ENCODE peak calls at places on chromosomes 4 and X, in four cellular contexts. I, V, G and Q are unnamed samples.

GRCh38 chr4:151717909-151718613 is 42.7 kb downstream of the GATB start:
- DNase-seq in I (no peak), V (no peak), G (no peak), Q (no peak)

GRCh38 chr4:123631699-123632098 is 235.1 kb downstream of the SPRY1 start:
- DNase-seq in I (no peak), V (no peak), G (no peak), Q (no peak)

GRCh38 chr4:1728061-1728980 is 7.0 kb downstream of the TACC3 start:
- DNase-seq in I (no peak), V (no peak), G (no peak), Q (no peak)

GRCh38 chr4:5266991-5267390 is 215.7 kb downstream of the STK32B start:
- DNase-seq in I (no peak), V (no peak), G (no peak), Q (no peak)

GRCh38 chr4:84070293-84070692 is 428.8 kb downstream of the NKX6-1 start:
- DNase-seq in I (no peak), V (no peak), G (no peak), Q (no peak)

GRCh38 chr4:109728385-109728784 is 1.5 kb downstream of the PLA2G12A start:
- DNase-seq in I (no peak), V (no peak), G (no peak), Q (no peak)

GRCh38 chr4:11698846-11699590 is 270.3 kb upstream of the HS3ST1 start:
- DNase-seq in I (no peak), V (no peak), G (no peak), Q (no peak)

GRCh38 chr4:26192921-26193894 is 127.6 kb upstream of the RBPJ start:
- DNase-seq in I (no peak), V (no peak), G (no peak), Q (no peak)

GRCh38 chr4:69360271-69360670 is 80.0 kb downstream of the UGT2B28 start:
- DNase-seq in I (no peak), V (no peak), G (no peak), Q (no peak)

GRCh38 chr4:98771959-98772619 is 113.7 kb upstream of the TSPAN5 start:
- DNase-seq in I (no peak), V (no peak), G (no peak), Q (no peak)

GRCh38 chrX:28312965-28313364 is 274.3 kb upstream of the IL1RAPL1 start:
- DNase-seq in I (no peak), V (no peak), G (no peak), Q (no peak)

GRCh38 chr4:5722328-5722727 is 11.3 kb downstream of the EVC start:
- DNase-seq in I (no peak), V (no peak), G (no peak), Q (no peak)

GRCh38 chrX:123173833-123174232 is 10.2 kb upstream of the GRIA3 start:
- DNase-seq in I (no peak), V (no peak), G (no peak), Q (no peak)

GRCh38 chr4:6674500-6675149 is 19.1 kb upstream of the S100P start:
- DNase-seq in I (peak), V (no peak), G (no peak), Q (no peak)

GRCh38 chrX:130170752-130171445 is 863 bp upstream of the RAB33A start:
- DNase-seq in I (peak), V (peak), G (peak), Q (peak)

GRCh38 chr4:181566490-181566889 is 676.7 kb upstream of the TENM3 start:
- DNase-seq in I (no peak), V (no peak), G (no peak), Q (no peak)